ENCODE peak calls at places on chromosomes 3 and 15, in seven cellular contexts. P is amniotic epithelial cell, G is GM04504, U is psoas muscle, V is OCI-LY7, X is Right ventricle myocardium superior, E is RPMI7951. N is an unnamed sample.

GRCh38 chr3:186821429-186822367 is 15.4 kb upstream of the RFC4 start:
- DNase-seq in P (peak), G (peak), U (no peak), V (peak), X (no peak), E (peak), N (no peak)

GRCh38 chr15:68379759-68380290 is 52.1 kb downstream of the ITGA11 start:
- DNase-seq in P (no peak), G (no peak), U (no peak), V (peak), X (no peak), E (no peak), N (peak)

GRCh38 chr3:144586382-144586781 is 614.8 kb downstream of the DIPK2A start:
- DNase-seq in P (peak), G (peak), U (no peak), V (no peak), X (no peak), E (no peak), N (no peak)

GRCh38 chr3:123078101-123078500 is 11.3 kb downstream of the PDIA5 start:
- DNase-seq in P (no peak), G (no peak), U (no peak), V (no peak), X (no peak), E (no peak), N (no peak)

GRCh38 chr15:41832875-41833274 is 5.0 kb downstream of the JMJD7 start:
- DNase-seq in P (no peak), G (no peak), U (no peak), V (peak), X (no peak), E (no peak), N (no peak)

GRCh38 chr15:56243117-56243773 is 434 bp downstream of the RFX7 start:
- DNase-seq in P (peak), G (no peak), U (peak), V (peak), X (peak), E (peak), N (peak)

GRCh38 chr3:27559835-27560234 is 75.7 kb upstream of the SLC4A7 start:
- DNase-seq in P (peak), G (peak), U (peak), V (no peak), X (peak), E (peak), N (peak)

GRCh38 chr3:169722715-169723114 is 42.1 kb downstream of the TERC start:
- DNase-seq in P (no peak), G (no peak), U (no peak), V (no peak), X (no peak), E (no peak), N (no peak)

GRCh38 chr3:186200746-186201145 is 91.9 kb upstream of the ETV5 start:
- DNase-seq in P (no peak), G (no peak), U (no peak), V (no peak), X (no peak), E (no peak), N (no peak)

GRCh38 chr15:98694153-98694552 is 45.8 kb downstream of the IGF1R start:
- DNase-seq in P (no peak), G (no peak), U (no peak), V (no peak), X (no peak), E (no peak), N (no peak)

GRCh38 chr3:10531031-10531430 is 25.6 kb upstream of the ATP2B2 start:
- DNase-seq in P (no peak), G (no peak), U (no peak), V (no peak), X (no peak), E (no peak), N (no peak)

GRCh38 chr15:45140851-45141250 is 11.1 kb downstream of the DUOX1 start:
- DNase-seq in P (no peak), G (no peak), U (no peak), V (no peak), X (no peak), E (no peak), N (peak)

GRCh38 chr15:49627407-49627877 is 6.6 kb downstream of the DTWD1 start:
- DNase-seq in P (peak), G (peak), U (no peak), V (no peak), X (no peak), E (peak), N (no peak)

GRCh38 chr3:183494341-183494740 is 61.2 kb downstream of the KLHL6 start:
- DNase-seq in P (no peak), G (no peak), U (no peak), V (no peak), X (no peak), E (no peak), N (no peak)

GRCh38 chr3:35137612-35138011 is 501.7 kb upstream of the ARPP21 start:
- DNase-seq in P (no peak), G (no peak), U (no peak), V (no peak), X (no peak), E (no peak), N (no peak)

GRCh38 chr3:181698263-181698944 is 13.3 kb upstream of the SOX2 start:
- DNase-seq in P (no peak), G (no peak), U (no peak), V (no peak), X (peak), E (peak), N (no peak)

GRCh38 chr3:148074916-148075315 is 622.8 kb upstream of the AGTR1 start:
- DNase-seq in P (no peak), G (no peak), U (no peak), V (no peak), X (no peak), E (no peak), N (no peak)

GRCh38 chr3:183892610-183893214 is 8.0 kb upstream of the PARL start:
- DNase-seq in P (no peak), G (no peak), U (no peak), V (no peak), X (no peak), E (no peak), N (no peak)

GRCh38 chr3:29310865-29311264 is 30.0 kb downstream of the RBMS3 start:
- DNase-seq in P (no peak), G (no peak), U (no peak), V (no peak), X (no peak), E (no peak), N (no peak)

GRCh38 chr15:66737243-66738010 is 35.4 kb downstream of the SMAD6 start:
- DNase-seq in P (no peak), G (no peak), U (no peak), V (no peak), X (no peak), E (no peak), N (peak)

GRCh38 chr15:70857547-70858265 is 3.7 kb upstream of the LARP6 start:
- DNase-seq in P (peak), G (no peak), U (no peak), V (no peak), X (no peak), E (no peak), N (no peak)

GRCh38 chr3:96712792-96713191 is 101.6 kb upstream of the EPHA6 start:
- DNase-seq in P (no peak), G (no peak), U (no peak), V (no peak), X (no peak), E (no peak), N (no peak)